ENCODE peak calls at places on chromosomes 3 and 15, in eight cellular contexts. B, X, T, I, D, H, J and Y are unnamed samples.

GRCh38 chr3:10205461-10206165 is 40.9 kb downstream of the IRAK2 start:
- DNase-seq in X (no peak), T (peak), D (no peak), I (peak), H (peak), B (no peak), J (peak), Y (no peak)

GRCh38 chr15:20345401-20345958 is 196.1 kb downstream of the GOLGA6L6 start:
- DNase-seq in J (no peak), I (no peak), X (no peak), T (no peak), D (no peak), B (no peak), H (peak), Y (peak)

GRCh38 chr15:62644874-62645755 is 397.4 kb upstream of the TPM1 start:
- DNase-seq in H (no peak), I (no peak), D (no peak), T (peak), X (peak), J (no peak), B (no peak), Y (no peak)

GRCh38 chr3:142580061-142580423 is 1.5 kb upstream of the ATR start:
- DNase-seq in I (no peak), D (no peak), B (no peak), T (no peak), H (no peak), X (no peak), J (no peak), Y (no peak)

GRCh38 chr15:98524274-98524673 is 124.1 kb upstream of the IGF1R start:
- DNase-seq in B (no peak), T (no peak), X (no peak), J (no peak), I (no peak), H (no peak), D (no peak), Y (no peak)

GRCh38 chr3:60055765-60056164 is 1005.9 kb upstream of the CFAP20DC start:
- DNase-seq in J (no peak), T (peak), H (no peak), D (no peak), I (no peak), X (no peak), B (no peak), Y (no peak)

GRCh38 chr15:40790723-40791122 is 16.2 kb upstream of the ZFYVE19 start:
- DNase-seq in T (peak), H (no peak), B (no peak), J (peak), I (no peak), D (no peak), X (no peak), Y (no peak)

GRCh38 chr3:176663376-176663775 is 533.9 kb downstream of the TBL1XR1 start:
- DNase-seq in D (no peak), H (no peak), X (no peak), I (no peak), B (no peak), T (peak), J (peak), Y (no peak)

GRCh38 chr3:129359102-129359461 is 69.4 kb downstream of the EFCAB12 start:
- DNase-seq in J (peak), T (peak), D (no peak), H (no peak), B (no peak), I (no peak), X (no peak), Y (no peak)

GRCh38 chr3:48599509-48600285 is 4.6 kb upstream of the COL7A1 start:
- DNase-seq in H (no peak), X (no peak), T (no peak), J (no peak), D (no peak), B (no peak), I (no peak), Y (no peak)

GRCh38 chr3:151639096-151639740 is 94.5 kb upstream of the AADACL2 start:
- DNase-seq in B (no peak), X (no peak), I (no peak), J (no peak), H (no peak), T (no peak), D (no peak), Y (no peak)

GRCh38 chr3:13077431-13078157 is 4.4 kb upstream of the IQSEC1 start:
- DNase-seq in B (no peak), D (no peak), I (no peak), H (no peak), T (peak), J (no peak), X (no peak), Y (no peak)

GRCh38 chr15:55344206-55344605 is 25.2 kb downstream of the PIGB start:
- DNase-seq in I (no peak), J (no peak), D (no peak), T (peak), B (no peak), X (no peak), H (no peak), Y (no peak)

GRCh38 chr3:39447637-39448483 is 19.6 kb upstream of the MOBP start:
- DNase-seq in H (peak), B (peak), T (peak), D (no peak), J (peak), I (peak), X (peak), Y (peak)

GRCh38 chr3:122092460-122093165 is 37.5 kb downstream of the CD86 start:
- DNase-seq in B (no peak), D (no peak), J (peak), T (peak), H (peak), X (no peak), I (no peak), Y (peak)

GRCh38 chr3:15262021-15262420 is 56.0 kb downstream of the CAPN7 start:
- DNase-seq in D (no peak), T (no peak), J (no peak), B (no peak), X (no peak), I (no peak), H (no peak), Y (no peak)

GRCh38 chr15:40618023-40618422 is 24.0 kb downstream of the KNL1 start:
- DNase-seq in I (no peak), B (no peak), T (no peak), D (no peak), J (no peak), H (no peak), X (no peak), Y (no peak)

GRCh38 chr15:41936155-41936554 is 36.2 kb downstream of the EHD4 start:
- DNase-seq in J (no peak), T (no peak), X (no peak), D (no peak), H (no peak), B (no peak), I (no peak), Y (no peak)

GRCh38 chr3:111739241-111739952 is 119.7 kb upstream of the PHLDB2 start:
- DNase-seq in J (peak), B (no peak), H (peak), X (no peak), T (peak), D (no peak), I (no peak), Y (no peak)

GRCh38 chr15:52295421-52295991 is at the start of gene MYO5C:
- DNase-seq in X (peak), J (no peak), H (peak), T (peak), B (peak), I (no peak), D (no peak), Y (no peak)

GRCh38 chr3:13518516-13519351 is 30.2 kb upstream of the FBLN2 start:
- DNase-seq in B (no peak), D (no peak), I (peak), H (no peak), J (no peak), T (no peak), X (no peak), Y (no peak)

GRCh38 chr3:163730684-163731083 is 1347.6 kb downstream of the SI start:
- DNase-seq in J (no peak), T (no peak), I (no peak), D (no peak), B (no peak), X (no peak), H (no peak), Y (no peak)

GRCh38 chr3:127395663-127396320 is 107.9 kb upstream of the PRR20G start:
- DNase-seq in H (no peak), X (no peak), B (no peak), J (no peak), I (no peak), T (no peak), D (no peak), Y (no peak)

GRCh38 chr15:65376767-65377104 is 1.1 kb downstream of the IGDCC3 start:
- DNase-seq in X (no peak), T (peak), H (no peak), D (no peak), J (peak), I (no peak), B (no peak), Y (no peak)

GRCh38 chr15:22844421-22845288 is 6.2 kb downstream of the NIPA2 start:
- DNase-seq in T (no peak), B (no peak), D (no peak), I (no peak), H (no peak), X (no peak), J (no peak), Y (no peak)

GRCh38 chr15:63023351-63023945 is 19.1 kb upstream of the TPM1 start:
- DNase-seq in I (no peak), J (peak), T (peak), X (no peak), B (no peak), D (no peak), H (no peak), Y (no peak)

GRCh38 chr3:113531826-113532697 is at the start of gene SIDT1:
- DNase-seq in H (peak), J (peak), B (no peak), X (no peak), T (peak), I (no peak), D (peak), Y (peak)

GRCh38 chr15:85030301-85031049 is 48.8 kb downstream of the PDE8A start:
- DNase-seq in X (no peak), H (no peak), T (peak), J (peak), B (no peak), I (no peak), D (no peak), Y (no peak)

GRCh38 chr3:114451561-114452018 is 157.8 kb downstream of the TIGIT start:
- DNase-seq in H (no peak), J (peak), T (peak), D (no peak), X (no peak), B (no peak), I (no peak), Y (no peak)

GRCh38 chr15:58666957-58667356 is 82.5 kb downstream of the ADAM10 start:
- DNase-seq in X (no peak), D (no peak), I (peak), T (peak), B (no peak), J (peak), H (peak), Y (no peak)

GRCh38 chr3:7340795-7341194 is 479.9 kb downstream of the GRM7 start:
- DNase-seq in T (no peak), D (no peak), H (no peak), X (no peak), B (no peak), I (peak), J (no peak), Y (no peak)